ENCODE peak calls at places on chromosomes 13 and 19, in nine cellular contexts. V is left lung; W is activated CD4-positive, alpha-beta T cell treated with anti-CD3 and anti-CD28 coated beads, Interleukin-2, amount 50 U/mL, for 24 hours; C is activated gamma-delta T cell treated with Interleukin-2 at 50 U/mL for 16 hours; N is non-pigmented ciliary epithelial cell; X is GM18507; Z is AG09309; D is activated T-cell treated with anti-CD3 and anti-CD28 coated beads for 4 hours; K is stimulated activated CD8-positive, alpha-beta memory T cell treated with anti-CD3 and anti-CD28 coated beads, Interleukin-4, amount 100 ng/mL, for 48 hours. L is an unnamed sample.

GRCh38 chr19:53015730-53016129 is 2.0 kb downstream of the ERVV-1 start:
- DNase-seq in K (no peak), Z (no peak), V (no peak), N (no peak), C (no peak), D (no peak), W (no peak), X (no peak), L (no peak)

GRCh38 chr19:14337510-14337909 is 43.7 kb upstream of the ADGRE5 start:
- DNase-seq in K (peak), D (no peak), N (no peak), W (no peak), V (no peak), X (no peak), C (no peak), Z (no peak), L (peak)

GRCh38 chr19:7748756-7749155 is 1.4 kb upstream of the CD209 start:
- DNase-seq in D (no peak), N (no peak), X (no peak), V (no peak), Z (no peak), W (no peak), K (no peak), C (no peak), L (no peak)

GRCh38 chr13:90445179-90445578 is 902.3 kb upstream of the MIR17HG start:
- DNase-seq in N (peak), V (no peak), Z (peak), C (no peak), X (no peak), W (no peak), D (no peak), K (no peak), L (no peak)

GRCh38 chr19:16921766-16922591 is 33.2 kb downstream of the F2RL3 start:
- DNase-seq in Z (no peak), N (no peak), C (no peak), X (no peak), V (no peak), W (no peak), D (no peak), K (no peak), L (no peak)

GRCh38 chr13:79989251-79989661 is 351.7 kb downstream of the SPRY2 start:
- DNase-seq in Z (peak), V (no peak), X (no peak), W (no peak), C (no peak), D (no peak), K (no peak), N (no peak), L (no peak)

GRCh38 chr19:2381151-2381822 is 21.2 kb downstream of the TMPRSS9 start:
- DNase-seq in Z (no peak), K (no peak), D (no peak), W (no peak), V (no peak), X (no peak), N (no peak), C (no peak), L (no peak)

GRCh38 chr13:33313504-33313903 is 27.9 kb upstream of the STARD13 start:
- DNase-seq in X (no peak), Z (no peak), V (no peak), C (no peak), K (no peak), W (no peak), N (no peak), D (no peak), L (no peak)

GRCh38 chr19:55385749-55386514 is at the start of gene RPL28:
- DNase-seq in V (peak), Z (peak), W (peak), C (peak), K (peak), X (peak), N (peak), D (peak), L (peak)

GRCh38 chr13:82480415-82480814 is 1401.9 kb downstream of the SLITRK1 start:
- DNase-seq in X (no peak), V (no peak), W (no peak), Z (no peak), N (no peak), C (no peak), D (no peak), K (no peak), L (no peak)

GRCh38 chr13:23510544-23510916 is 59.7 kb upstream of the TNFRSF19 start:
- DNase-seq in C (no peak), N (no peak), D (no peak), Z (peak), K (no peak), V (no peak), X (no peak), W (no peak), L (no peak)

GRCh38 chr13:67224148-67224846 is 5.8 kb downstream of the PCDH9 start:
- DNase-seq in N (peak), C (peak), V (peak), X (no peak), D (no peak), Z (peak), W (peak), K (peak), L (peak)

GRCh38 chr19:11423164-11423803 is 4.2 kb upstream of the RGL3 start:
- DNase-seq in D (no peak), V (no peak), Z (no peak), K (no peak), X (no peak), C (no peak), W (no peak), N (no peak), L (no peak)

GRCh38 chr19:13935765-13936486 is 2.3 kb downstream of the PODNL1 start:
- DNase-seq in W (no peak), Z (no peak), X (no peak), D (no peak), N (no peak), V (no peak), C (no peak), K (no peak), L (no peak)

GRCh38 chr19:3544742-3545668 is 6.0 kb downstream of the TEKTIP1 start:
- DNase-seq in V (peak), N (no peak), D (peak), W (peak), K (peak), Z (no peak), X (peak), C (peak), L (peak)

GRCh38 chr19:55490478-55491436 is 2.5 kb downstream of the SSC5D start:
- DNase-seq in X (no peak), Z (no peak), V (no peak), W (no peak), D (no peak), K (no peak), C (no peak), N (no peak), L (no peak)

GRCh38 chr13:98717256-98717655 is 35.2 kb downstream of the SLC15A1 start:
- DNase-seq in C (no peak), W (no peak), N (no peak), D (no peak), Z (no peak), V (no peak), X (no peak), K (no peak), L (no peak)

GRCh38 chr19:44142014-44142523 is 715 bp downstream of the ZNF234 start:
- DNase-seq in V (no peak), X (no peak), W (no peak), N (no peak), Z (no peak), C (no peak), K (peak), D (no peak), L (no peak)

GRCh38 chr13:80894930-80895329 is 554.0 kb upstream of the SPRY2 start:
- DNase-seq in X (no peak), W (no peak), K (no peak), Z (no peak), V (no peak), D (no peak), C (no peak), N (no peak), L (no peak)

GRCh38 chr19:4376991-4377781 is 23.2 kb downstream of the SH3GL1 start:
- DNase-seq in N (no peak), C (no peak), W (no peak), X (no peak), K (no peak), D (no peak), Z (no peak), V (peak), L (no peak)

GRCh38 chr13:40191186-40191980 is 475.1 kb downstream of the FOXO1 start:
- DNase-seq in C (no peak), D (no peak), N (no peak), Z (no peak), X (no peak), V (no peak), K (no peak), W (no peak), L (no peak)

GRCh38 chr13:39618546-39618945 is 15.6 kb upstream of the LHFPL6 start:
- DNase-seq in W (no peak), C (no peak), K (no peak), V (no peak), X (no peak), Z (no peak), D (no peak), N (no peak), L (no peak)